ENCODE peak calls at places on chromosomes 13 and 19, in five cellular contexts. S is effector memory CD4-positive, alpha-beta T cell; C is T-helper 17 cell; W is gastrocnemius medialis; P is neuronal stem cell. X is an unnamed sample.

GRCh38 chr19:13024958-13025653 is 29.8 kb downstream of the NFIX start:
- DNase-seq in S (no peak), C (no peak), W (peak), P (no peak), X (no peak)

GRCh38 chr19:33998302-33998701 is 174.0 kb upstream of the LSM14A start:
- DNase-seq in S (no peak), C (no peak), W (no peak), P (no peak), X (no peak)

GRCh38 chr19:43880483-43880882 is 53.4 kb downstream of the ZNF283 start:
- DNase-seq in S (no peak), C (no peak), W (no peak), P (no peak), X (no peak)

GRCh38 chr19:342801-343421 is 1.7 kb downstream of the MIER2 start:
- DNase-seq in S (no peak), C (no peak), W (peak), P (no peak), X (peak)

GRCh38 chr13:109787135-109787954 is 962 bp upstream of the IRS2 start:
- DNase-seq in S (no peak), C (peak), W (peak), P (peak), X (peak)

GRCh38 chr13:75550159-75550567 is 572 bp downstream of the UCHL3 start:
- DNase-seq in S (no peak), C (no peak), W (no peak), P (no peak), X (peak)

GRCh38 chr19:1799695-1800342 is 12.3 kb downstream of the ATP8B3 start:
- DNase-seq in S (no peak), C (no peak), W (no peak), P (no peak), X (no peak)

GRCh38 chr13:33524086-33524485 is 238.5 kb upstream of the STARD13 start:
- DNase-seq in S (no peak), C (no peak), W (no peak), P (no peak), X (peak)

GRCh38 chr19:7720351-7720750 is 11.6 kb downstream of the CLEC4G start:
- DNase-seq in S (no peak), C (no peak), W (no peak), P (no peak), X (no peak)

GRCh38 chr13:102536695-102537485 is 59.9 kb upstream of the TPP2 start:
- DNase-seq in S (no peak), C (no peak), W (no peak), P (no peak), X (no peak)

GRCh38 chr13:100887729-100888151 is 213.1 kb upstream of the TMTC4 start:
- DNase-seq in S (no peak), C (no peak), W (no peak), P (no peak), X (peak)

GRCh38 chr19:5339950-5340636 is 519 bp downstream of the PTPRS start:
- DNase-seq in S (no peak), C (no peak), W (no peak), P (peak), X (no peak)